ENCODE peak calls at places on chromosomes 7 and 10, in four cellular contexts. Q, M, F and K are unnamed samples.

GRCh38 chr10:68153473-68154210 is 44.4 kb downstream of the MYPN start:
- DNase-seq in Q (no peak), F (peak; percentile 11), M (peak; percentile 99), K (peak; percentile 96)

GRCh38 chr10:123245264-123245663 is 91.1 kb downstream of the BUB3 start:
- DNase-seq in F (no peak), Q (no peak), M (no peak), K (no peak)

GRCh38 chr10:28180654-28181053 is 122.2 kb downstream of the MPP7 start:
- DNase-seq in Q (no peak), M (no peak), F (no peak), K (no peak)

GRCh38 chr10:61452229-61452651 is 941 bp downstream of the TMEM26 start:
- DNase-seq in F (no peak), M (no peak), Q (no peak), K (no peak)

GRCh38 chr7:12066004-12066403 is 145.1 kb upstream of the TMEM106B start:
- DNase-seq in M (no peak), F (no peak), Q (no peak), K (no peak)

GRCh38 chr10:103584216-103585010 is 90.9 kb downstream of the NEURL1 start:
- DNase-seq in F (no peak), M (peak; percentile 43), Q (peak; percentile 14), K (no peak)

GRCh38 chr7:7681936-7682329 is 36.5 kb downstream of the RPA3 start:
- DNase-seq in Q (peak; percentile 29), F (no peak), M (no peak), K (no peak)

GRCh38 chr10:101065479-101066145 is 3.8 kb downstream of the KAZALD1 start:
- DNase-seq in F (no peak), M (peak; percentile 69), Q (no peak), K (no peak)

GRCh38 chr7:146235210-146235609 is 118.6 kb downstream of the CNTNAP2 start:
- DNase-seq in Q (no peak), F (no peak), M (no peak), K (no peak)

GRCh38 chr10:103692421-103693069 is 162.8 kb downstream of the SH3PXD2A start:
- DNase-seq in F (no peak), Q (peak; percentile 76), M (no peak), K (no peak)

GRCh38 chr7:113875224-113875623 is 43.6 kb downstream of the PPP1R3A start:
- DNase-seq in F (no peak), M (no peak), Q (no peak), K (no peak)

GRCh38 chr7:130397472-130397871 is 17.2 kb downstream of the CPA1 start:
- DNase-seq in M (no peak), F (no peak), Q (no peak), K (no peak)

GRCh38 chr10:24556746-24557742 is 166.6 kb downstream of the ARHGAP21 start:
- DNase-seq in Q (peak; percentile 71), F (no peak), M (peak; percentile 76), K (peak; percentile 89)

GRCh38 chr7:121000091-121000983 is 11.8 kb downstream of the CPED1 start:
- DNase-seq in F (no peak), M (no peak), Q (peak; percentile 39), K (peak; percentile 77)

GRCh38 chr7:82755705-82756551 is 312.4 kb upstream of the CACNA2D1 start:
- DNase-seq in F (no peak), Q (no peak), M (peak; percentile 57), K (peak; percentile 3)

GRCh38 chr7:129959480-129960332 is 6.9 kb upstream of the UBE2H start:
- DNase-seq in M (no peak), Q (no peak), F (no peak), K (peak; percentile 40)

GRCh38 chr7:2006231-2006771 is 226.4 kb downstream of the MAD1L1 start:
- DNase-seq in M (no peak), F (no peak), Q (no peak), K (no peak)

GRCh38 chr10:43771675-43772074 is 123.0 kb upstream of the ZNF32 start:
- DNase-seq in F (no peak), Q (no peak), M (no peak), K (no peak)

GRCh38 chr10:84531396-84531795 is 203.0 kb downstream of the CCSER2 start:
- DNase-seq in M (no peak), F (no peak), Q (no peak), K (no peak)

GRCh38 chr10:108393111-108393510 is 1228.6 kb upstream of the SORCS1 start:
- DNase-seq in F (no peak), M (peak; percentile 41), Q (no peak), K (no peak)

GRCh38 chr10:118483496-118483895 is 112.0 kb downstream of the PRLHR start:
- DNase-seq in F (no peak), M (no peak), Q (no peak), K (no peak)

GRCh38 chr7:30705008-30705407 is 22.8 kb upstream of the CRHR2 start:
- DNase-seq in Q (peak; percentile 31), M (no peak), F (no peak), K (no peak)

GRCh38 chr10:7794627-7795026 is 6.7 kb downstream of the ATP5F1C start:
- DNase-seq in Q (no peak), M (no peak), F (no peak), K (no peak)

GRCh38 chr7:92910976-92911375 is 74.6 kb upstream of the CDK6 start:
- DNase-seq in F (no peak), Q (no peak), M (no peak), K (no peak)

GRCh38 chr10:33664070-33664469 is 329.6 kb upstream of the NRP1 start:
- DNase-seq in M (peak; percentile 55), F (no peak), Q (no peak), K (no peak)

DNA sequence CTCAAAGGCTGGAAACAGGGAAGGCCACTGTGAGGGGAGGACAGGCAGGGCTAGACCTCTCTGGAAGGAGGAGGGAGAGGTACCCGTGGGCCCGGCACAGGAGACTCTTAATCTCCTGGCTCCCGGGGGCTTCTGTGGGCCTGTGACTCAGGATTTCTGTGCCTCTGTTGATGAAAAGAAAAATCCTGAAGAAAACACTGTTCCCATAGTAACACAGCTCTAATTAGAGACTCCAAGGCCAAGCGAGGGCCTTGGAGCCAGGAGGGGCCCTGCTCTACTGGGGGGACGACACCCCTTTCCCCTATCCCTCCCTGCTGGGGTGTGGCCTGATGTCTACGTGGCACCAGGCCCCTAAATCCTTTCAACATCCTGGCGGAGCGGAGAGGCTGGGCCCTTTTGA is 174.1 kb upstream of the TNRC18 start:
- DNase-seq in F (no peak), Q (no peak), M (peak; percentile 42), K (peak; percentile 35)
- H3K4me3 ChIP-seq in F (no peak overlapping the region), Q (no peak overlapping the region), M (peak overlapping the region; percentile 15), K (no peak overlapping the region)

GRCh38 chr7:77698042-77698625 is 1.9 kb downstream of the RSBN1L start:
- DNase-seq in F (no peak), M (no peak), Q (no peak), K (no peak)

GRCh38 chr7:77699056-77699455 is 2.8 kb downstream of the RSBN1L start:
- DNase-seq in F (no peak), Q (no peak), M (no peak), K (no peak)

GRCh38 chr7:77697535-77697831 is 1.2 kb downstream of the RSBN1L start:
- DNase-seq in M (peak; percentile 38), Q (peak; percentile 36), F (no peak), K (peak; percentile 62)

GRCh38 chr7:77696057-77696642 is at the start of gene RSBN1L:
- DNase-seq in Q (peak; percentile 99), M (peak; percentile 96), F (peak; percentile 97), K (peak; percentile 98)

DNA sequence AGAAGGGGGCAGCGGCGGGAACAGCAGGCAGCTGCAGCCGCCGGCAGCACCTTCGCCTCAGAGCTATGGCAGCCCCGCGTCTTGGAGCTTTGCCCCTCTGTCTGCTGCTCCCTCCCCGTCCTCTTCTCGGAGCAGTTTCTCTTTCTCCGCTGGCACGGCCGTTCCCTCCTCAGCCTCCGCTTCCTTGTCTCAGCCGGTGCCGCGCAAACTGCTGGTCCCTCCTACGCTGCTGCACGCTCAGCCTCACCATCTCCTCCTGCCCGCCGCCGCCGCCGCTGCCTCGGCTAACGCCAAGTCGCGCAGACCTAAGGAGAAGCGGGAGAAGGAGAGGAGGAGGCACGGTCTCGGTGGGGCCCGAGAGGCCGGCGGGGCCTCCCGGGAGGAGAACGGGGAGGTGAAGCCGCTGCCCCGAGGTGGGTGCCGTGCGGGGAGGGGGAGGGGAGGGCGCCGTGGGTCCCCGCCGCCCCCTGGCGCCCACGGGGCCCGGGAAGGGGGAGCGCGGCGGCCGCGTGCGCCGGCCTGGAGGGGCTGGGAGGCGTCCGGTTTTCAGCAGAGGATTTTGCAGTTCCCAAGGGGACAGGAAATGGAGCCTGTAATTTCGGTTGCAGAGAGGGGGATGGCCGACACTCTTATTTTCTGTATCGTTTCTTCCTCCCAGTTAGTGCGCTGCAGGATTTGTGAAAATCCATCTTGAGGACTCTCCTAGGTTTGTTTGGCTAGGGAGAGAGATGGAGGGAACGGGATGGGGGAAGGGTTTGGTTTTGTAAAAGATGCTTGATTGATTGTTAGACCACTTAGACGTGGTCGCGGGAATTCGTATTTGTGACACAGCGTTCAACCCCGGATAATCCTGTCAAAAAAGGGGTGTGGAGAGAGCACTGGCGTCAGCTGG is 630 bp downstream of the RSBN1L start:
- DNase-seq in Q (peak; percentile 51), M (peak; percentile 38), F (no peak), K (peak; percentile 42)
- TF ChIP-seq CTCF in Q (no peak), M (no peak), F (no peak), K (no peak)

GRCh38 chr10:121596668-121597503 is 1.4 kb downstream of the FGFR2 start:
- DNase-seq in M (no peak), Q (no peak), F (no peak), K (no peak)

GRCh38 chr10:121597504-121598241 is 571 bp downstream of the FGFR2 start:
- DNase-seq in M (no peak), F (no peak), Q (no peak), K (no peak)

GRCh38 chr10:121595806-121596667 is 2.2 kb downstream of the FGFR2 start:
- DNase-seq in F (no peak), M (no peak), Q (no peak), K (no peak)

GRCh38 chr10:121601458-121601857 is 3.2 kb upstream of the FGFR2 start:
- DNase-seq in M (no peak), F (no peak), Q (no peak), K (no peak)

GRCh38 chr10:121598261-121599249 is at the start of gene FGFR2:
- DNase-seq in F (peak; percentile 33), Q (peak; percentile 61), M (peak; percentile 47), K (peak; percentile 51)
- H3K4me3 ChIP-seq in F (peak within 1 kb of the TSS; percentile 69), Q (peak within 1 kb of the TSS; percentile 37), M (peak within 1 kb of the TSS; percentile 45), K (peak within 1 kb of the TSS; percentile 32)

GRCh38 chr7:69934475-69934903 is 336.2 kb downstream of the AUTS2 start:
- DNase-seq in F (no peak), Q (no peak), M (no peak), K (no peak)
- TF ChIP-seq CTCF in F (no peak), Q (no peak), M (no peak), K (no peak)

DNA sequence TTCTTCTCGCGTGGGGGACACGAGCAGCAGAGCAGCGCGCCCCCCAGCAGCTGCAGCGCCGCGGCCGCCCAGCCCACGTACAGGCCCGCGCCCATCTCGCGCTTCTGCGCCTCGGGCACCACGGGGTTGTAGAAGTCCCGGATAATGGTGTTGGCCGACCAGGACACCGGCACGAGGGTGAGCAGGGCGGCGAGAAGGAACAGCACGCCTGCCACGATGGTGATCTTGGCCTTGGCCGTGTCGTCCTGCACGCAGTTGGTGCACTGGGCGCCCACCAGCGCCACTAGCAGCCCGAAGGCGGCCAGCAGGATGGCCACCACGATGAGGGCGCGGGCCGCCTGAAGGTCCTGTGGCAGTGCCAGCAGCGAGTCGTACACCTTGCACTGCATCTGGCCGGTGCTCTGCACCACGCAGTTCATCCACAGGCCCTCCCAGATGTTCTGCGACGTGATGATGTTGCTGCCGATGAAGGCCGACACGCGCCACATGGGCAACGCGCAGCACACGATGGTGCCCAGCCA is 529 bp downstream of the CLDN3 start:
- DNase-seq in M (no peak), F (no peak), Q (no peak), K (no peak)
- H3K4me3 ChIP-seq in M (no peak overlapping the region), F (peak overlapping the region; percentile 55), Q (no peak overlapping the region), K (no peak overlapping the region)